ENCODE peak calls at places on chromosomes 2 and 18, in seven cellular contexts. X, T, O, F, C, Y and B are unnamed samples.

GRCh38 chr2:186848873-186849578 is at the start of gene ZSWIM2:
- DNase-seq in Y (no peak), T (peak; percentile 46), X (no peak), F (peak; percentile 96), O (peak; percentile 94), C (peak; percentile 62), B (peak; percentile 95)

GRCh38 chr2:63587814-63588384 is 378 bp downstream of the WDPCP start:
- DNase-seq in T (no peak), O (no peak), Y (no peak), C (no peak), F (peak; percentile 16), X (peak; percentile 21), B (no peak)

GRCh38 chr2:202754936-202755335 is 116.6 kb downstream of the ICA1L start:
- DNase-seq in T (no peak), Y (no peak), O (no peak), C (no peak), X (peak; percentile 7), F (no peak), B (no peak)

GRCh38 chr18:79574938-79575525 is 104.6 kb upstream of the CTDP1 start:
- DNase-seq in F (no peak), Y (no peak), O (no peak), X (no peak), C (peak; percentile 9), T (no peak), B (no peak)

GRCh38 chr2:144358979-144359541 is 160.9 kb downstream of the ZEB2 start:
- DNase-seq in C (no peak), O (no peak), X (peak; percentile 53), T (peak; percentile 87), F (peak; percentile 67), Y (no peak), B (peak; percentile 52)

GRCh38 chr2:128354731-128355470 is 36.2 kb upstream of the HS6ST1 start:
- DNase-seq in O (no peak), Y (no peak), X (no peak), T (no peak), F (peak; percentile 71), C (no peak), B (peak; percentile 72)

GRCh38 chr2:227608469-227609338 is 5.9 kb downstream of the SCYGR3 start:
- DNase-seq in T (peak; percentile 67), C (no peak), O (no peak), F (no peak), Y (no peak), X (no peak), B (no peak)

GRCh38 chr18:21735452-21736015 is 5.1 kb upstream of the MIB1 start:
- DNase-seq in C (no peak), O (no peak), Y (no peak), F (peak; percentile 75), X (peak; percentile 44), T (no peak), B (peak; percentile 57)

GRCh38 chr2:238475034-238475433 is 48.3 kb downstream of the ASB1 start:
- DNase-seq in C (no peak), T (no peak), F (no peak), X (no peak), O (no peak), Y (no peak), B (no peak)

GRCh38 chr2:237483018-237483731 is 3.9 kb upstream of the MLPH start:
- DNase-seq in Y (no peak), T (peak; percentile 5), F (peak; percentile 78), O (no peak), X (peak; percentile 85), C (no peak), B (peak; percentile 72)

GRCh38 chr18:12308386-12309100 is 502 bp downstream of the TUBB6 start:
- DNase-seq in X (peak; percentile 81), C (peak; percentile 78), F (peak; percentile 91), Y (no peak), T (peak; percentile 72), O (peak; percentile 86), B (peak; percentile 92)

GRCh38 chr18:12305930-12306629 is 2.0 kb upstream of the TUBB6 start:
- DNase-seq in C (no peak), T (no peak), O (no peak), F (no peak), X (no peak), Y (no peak), B (no peak)

GRCh38 chr18:12306752-12307151 is 1.3 kb upstream of the TUBB6 start:
- DNase-seq in C (no peak), O (no peak), X (no peak), Y (no peak), T (no peak), F (no peak), B (no peak)

GRCh38 chr18:12307871-12308385 is at the start of gene TUBB6:
- DNase-seq in F (peak; percentile 73), T (peak; percentile 62), O (peak; percentile 88), X (no peak), C (peak; percentile 47), Y (no peak), B (peak; percentile 84)

DNA sequence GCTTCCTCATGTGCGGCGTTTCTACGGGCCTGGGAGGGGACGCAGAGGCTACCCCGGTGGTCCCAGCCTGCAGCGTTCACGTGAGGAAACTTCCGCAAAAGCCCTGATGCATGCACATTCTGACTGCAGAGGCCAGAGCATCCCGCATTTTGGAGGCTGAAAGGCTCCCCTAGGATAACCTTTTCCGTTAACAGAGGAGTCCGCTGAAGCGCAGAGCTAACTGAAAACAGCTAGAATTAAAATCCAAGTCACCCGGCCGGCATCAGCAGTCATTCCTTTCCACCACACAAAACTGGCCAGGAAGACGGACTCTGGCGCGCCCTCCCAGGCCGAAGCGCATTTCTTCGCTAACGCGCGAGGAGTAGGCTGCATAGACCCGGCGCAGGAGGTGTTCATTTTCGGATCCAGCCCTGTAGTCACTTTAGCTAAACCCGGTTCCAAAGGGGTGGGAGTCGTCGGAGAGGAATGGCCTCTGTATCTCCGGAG is 747 bp upstream of the TUBB6 start:
- DNase-seq in C (no peak), F (peak; percentile 82), O (peak; percentile 53), T (no peak), X (no peak), Y (no peak), B (peak; percentile 78)
- TF ChIP-seq CTCF in C (no peak), F (peak; percentile 40), O (no peak), T (no peak), X (no peak), Y (no peak), B (peak; percentile 15)

GRCh38 chr2:217935245-217935879 is 67.4 kb downstream of the TNS1 start:
- DNase-seq in X (no peak), C (no peak), Y (no peak), T (no peak), O (no peak), F (peak; percentile 60), B (peak; percentile 87)
- H3K4me3 ChIP-seq in X (no peak overlapping the region), C (peak overlapping the region; percentile 9), Y (no peak overlapping the region), T (no peak overlapping the region), O (no peak overlapping the region), F (no peak overlapping the region), B (no peak overlapping the region)

GRCh38 chr2:118202707-118203303 is 114.5 kb downstream of the INSIG2 start:
- DNase-seq in C (no peak), Y (no peak), T (peak; percentile 60), X (peak; percentile 61), F (peak; percentile 74), O (peak; percentile 72), B (peak; percentile 59)
- TF ChIP-seq CTCF in C (peak; percentile 61), Y (peak; percentile 89), T (peak; percentile 88), X (peak; percentile 81), F (peak; percentile 93), O (peak; percentile 89), B (peak; percentile 90)

DNA sequence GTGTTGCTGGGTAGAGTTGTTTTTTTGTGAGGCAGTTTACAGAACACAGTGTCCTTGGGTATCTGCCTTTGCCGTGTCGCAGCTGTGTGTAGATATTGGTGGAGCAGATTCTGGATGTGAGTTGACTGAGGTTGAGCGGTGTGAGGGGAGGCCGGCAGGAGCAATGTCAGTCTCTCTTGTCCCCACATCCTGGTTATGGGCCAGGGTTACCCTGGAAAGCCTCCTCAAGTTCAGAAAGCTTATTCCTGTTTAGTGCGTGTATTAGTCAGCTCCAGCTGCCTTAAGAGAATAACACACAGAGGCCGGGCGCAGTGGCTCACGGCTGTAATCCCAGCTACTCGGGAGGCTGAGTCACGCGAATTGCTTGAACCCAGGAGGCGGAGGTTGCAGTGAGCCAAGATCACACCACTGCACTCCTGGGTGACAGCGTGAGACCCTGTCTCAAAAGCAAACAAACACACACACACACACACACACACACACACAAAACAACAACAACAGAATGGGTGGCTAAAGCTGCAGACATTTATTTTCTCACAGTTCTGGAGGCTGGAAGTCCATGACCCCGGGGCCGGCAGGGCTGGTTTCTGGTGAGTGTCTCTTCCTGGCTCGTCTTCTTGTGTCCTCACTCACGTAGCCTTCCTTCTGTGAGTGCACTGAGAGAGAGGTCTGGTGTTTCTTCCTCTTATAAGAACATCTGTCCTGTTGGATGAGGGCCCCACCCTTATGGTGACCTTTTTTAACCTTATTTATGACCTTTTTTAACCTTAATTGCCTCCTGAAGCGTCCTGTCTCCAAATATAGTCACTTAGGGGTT is 5.1 kb downstream of the NCK2 start:
- DNase-seq in X (no peak), T (no peak), O (no peak), F (peak; percentile 84), C (peak; percentile 56), Y (no peak), B (no peak)
- H3K4me3 ChIP-seq in X (no peak overlapping the region), T (no peak overlapping the region), O (no peak overlapping the region), F (no peak overlapping the region), C (no peak overlapping the region), Y (no peak overlapping the region), B (no peak overlapping the region)

DNA sequence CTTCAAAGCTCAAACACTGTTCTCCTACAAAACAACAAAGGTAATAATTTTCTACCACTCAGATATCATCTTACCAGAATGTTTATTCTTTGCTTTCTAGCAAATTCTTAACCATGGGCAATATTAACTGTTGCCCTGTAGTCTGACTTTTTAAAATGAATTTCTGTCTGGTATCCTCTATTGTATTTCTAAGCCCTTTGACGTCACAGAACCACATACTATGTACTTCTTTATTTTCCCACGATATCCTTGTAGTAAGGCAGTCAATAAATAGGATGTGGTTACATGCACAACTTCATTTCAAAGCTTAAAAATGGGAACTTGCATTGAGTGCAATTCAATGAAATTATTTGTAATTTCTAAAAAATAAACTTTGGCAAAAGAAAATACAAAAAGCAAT is 58.7 kb downstream of the THADA start:
- DNase-seq in O (no peak), Y (no peak), C (no peak), T (no peak), X (no peak), F (peak; percentile 49), B (no peak)
- TF ChIP-seq CTCF in O (no peak), Y (no peak), C (no peak), T (no peak), X (no peak), F (no peak), B (no peak)

DNA sequence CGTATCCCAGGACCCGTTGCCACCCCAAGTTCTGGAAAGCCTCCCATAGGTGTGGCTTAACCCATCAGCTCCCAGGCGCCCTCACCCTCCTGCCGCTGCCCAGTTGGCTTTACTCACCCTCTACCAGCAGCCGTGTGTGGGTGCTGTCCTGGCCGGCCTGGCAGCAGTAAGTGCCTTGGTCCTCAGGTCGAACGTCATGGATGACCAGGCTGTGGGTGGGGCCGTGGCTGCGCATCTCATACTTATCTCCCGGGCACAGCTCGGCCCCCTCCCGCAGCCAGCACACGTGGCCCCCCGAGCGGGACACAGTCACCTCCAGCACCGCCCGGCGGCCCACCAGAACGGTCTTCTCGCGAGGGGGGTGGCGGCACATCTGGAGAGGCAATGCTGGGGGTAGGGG is 7.6 kb downstream of the TMEM198 start:
- DNase-seq in O (no peak), T (no peak), C (peak; percentile 60), Y (no peak), F (peak; percentile 20), X (peak; percentile 33), B (peak; percentile 27)
- H3K4me3 ChIP-seq in O (peak overlapping the region; percentile 59), T (no peak overlapping the region), C (peak overlapping the region; percentile 61), Y (peak overlapping the region; percentile 86), F (no peak overlapping the region), X (peak overlapping the region; percentile 72), B (no peak overlapping the region)